ENCODE peak calls at places on chromosome 6, in four cellular contexts. P is upper lobe of right lung, C is lower lobe of right lung, H is vagina. Y is an unnamed sample.

GRCh38 chr6:140609956-140610355 is 1235.5 kb upstream of the CITED2 start:
- DNase-seq in P (no peak), H (no peak), C (no peak), Y (no peak)

GRCh38 chr6:81562169-81562568 is 190.3 kb downstream of the TENT5A start:
- DNase-seq in P (no peak), H (no peak), C (no peak), Y (no peak)

GRCh38 chr6:137973201-137973600 is 106.1 kb downstream of the TNFAIP3 start:
- DNase-seq in P (no peak), H (no peak), C (no peak), Y (no peak)

GRCh38 chr6:17389274-17389847 is 4.0 kb upstream of the CAP2 start:
- DNase-seq in P (no peak), H (no peak), C (no peak), Y (no peak)

GRCh38 chr6:139939189-139939979 is 564.9 kb upstream of the CITED2 start:
- DNase-seq in P (no peak), C (no peak), H (no peak), Y (no peak)

GRCh38 chr6:170440437-170440836 is 112.7 kb downstream of the PSMB1 start:
- DNase-seq in C (no peak), P (peak; percentile 47), H (no peak), Y (no peak)

GRCh38 chr6:158707120-158707519 is 57.3 kb downstream of the SYTL3 start:
- DNase-seq in P (peak; percentile 76), H (no peak), C (peak; percentile 70), Y (no peak)

GRCh38 chr6:48389146-48390043 is 278.4 kb upstream of the PTCHD4 start:
- DNase-seq in C (no peak), P (no peak), H (no peak), Y (no peak)

GRCh38 chr6:77638129-77638830 is 14.6 kb upstream of the MEI4 start:
- DNase-seq in C (no peak), H (no peak), P (no peak), Y (no peak)

GRCh38 chr6:133042550-133043120 is 198.5 kb upstream of the EYA4 start:
- DNase-seq in C (no peak), P (no peak), H (no peak), Y (no peak)

GRCh38 chr6:33313105-33313708 is 671 bp downstream of the TAPBP start:
- DNase-seq in P (peak; percentile 83), C (peak; percentile 83), H (peak; percentile 87), Y (no peak)

GRCh38 chr6:28553986-28554881 is 28.6 kb downstream of the GPX5 start:
- DNase-seq in C (no peak), P (no peak), H (no peak), Y (no peak)

GRCh38 chr6:100538086-100538485 is 73.4 kb upstream of the SIM1 start:
- DNase-seq in H (no peak), P (no peak), C (no peak), Y (no peak)

GRCh38 chr6:35552285-35552917 is 39.7 kb upstream of the TULP1 start:
- DNase-seq in P (peak; percentile 60), H (no peak), C (peak; percentile 51), Y (peak; percentile 63)

GRCh38 chr6:128763599-128764300 is 119.2 kb upstream of the LAMA2 start:
- DNase-seq in H (no peak), C (no peak), P (no peak), Y (no peak)

GRCh38 chr6:100999034-100999597 is 118.0 kb upstream of the ASCC3 start:
- DNase-seq in H (no peak), P (no peak), C (no peak), Y (peak; percentile 18)

GRCh38 chr6:147205690-147206600 is 1.7 kb downstream of the STXBP5 start:
- DNase-seq in C (no peak), P (no peak), H (no peak), Y (no peak)

GRCh38 chr6:158475344-158476302 is 84.3 kb upstream of the TMEM181 start:
- DNase-seq in P (no peak), C (no peak), H (no peak), Y (no peak)

GRCh38 chr6:10618409-10618808 is 76.0 kb downstream of the C6orf52 start:
- DNase-seq in P (no peak), C (no peak), H (no peak), Y (no peak)

GRCh38 chr6:102494808-102495207 is 1101.3 kb downstream of the GRIK2 start:
- DNase-seq in C (no peak), P (no peak), H (no peak), Y (no peak)

GRCh38 chr6:137157601-137158000 is 15.8 kb downstream of the IL22RA2 start:
- DNase-seq in H (no peak), P (no peak), C (no peak), Y (no peak)

GRCh38 chr6:143368426-143368825 is 82.1 kb downstream of the ADAT2 start:
- DNase-seq in H (no peak), P (no peak), C (no peak), Y (no peak)

GRCh38 chr6:124076336-124077048 is 272.8 kb downstream of the NKAIN2 start:
- DNase-seq in P (no peak), H (no peak), C (no peak), Y (no peak)

GRCh38 chr6:44634321-44634720 is 246.8 kb downstream of the CDC5L start:
- DNase-seq in C (no peak), P (no peak), H (no peak), Y (no peak)

GRCh38 chr6:24723270-24723669 is 4.3 kb upstream of the C6orf62 start:
- DNase-seq in H (no peak), C (no peak), P (no peak), Y (no peak)

GRCh38 chr6:89357390-89357789 is 4.9 kb upstream of the UBE2J1 start:
- DNase-seq in P (no peak), H (no peak), C (no peak), Y (no peak)

GRCh38 chr6:76684881-76685280 is 612.4 kb upstream of the IMPG1 start:
- DNase-seq in H (no peak), C (no peak), P (no peak), Y (peak; percentile 63)

GRCh38 chr6:106117579-106117978 is 31.4 kb downstream of the PRDM1 start:
- DNase-seq in P (no peak), C (no peak), H (no peak), Y (no peak)

GRCh38 chr6:44253307-44254101 is 3.8 kb downstream of the SLC35B2 start:
- DNase-seq in P (no peak), C (no peak), H (no peak), Y (no peak)

GRCh38 chr6:147201885-147202515 is 2.2 kb upstream of the STXBP5 start:
- DNase-seq in C (no peak), H (no peak), P (no peak), Y (no peak)

GRCh38 chr6:125867483-125867935 is 76.7 kb downstream of the NCOA7 start:
- DNase-seq in C (peak; percentile 69), H (no peak), P (peak; percentile 73), Y (no peak)

GRCh38 chr6:98764378-98764911 is 69.9 kb upstream of the POU3F2 start:
- DNase-seq in H (no peak), C (no peak), P (no peak), Y (no peak)

GRCh38 chr6:41780623-41781301 is at the start of gene PRICKLE4:
- DNase-seq in P (peak; percentile 82), C (peak; percentile 71), H (no peak), Y (no peak)

GRCh38 chr6:41777886-41778285 is 1.8 kb downstream of the FRS3 start:
- DNase-seq in C (no peak), H (no peak), P (no peak), Y (no peak)

GRCh38 chr6:41779793-41780622 is at the start of gene FRS3:
- DNase-seq in P (peak; percentile 99), C (peak; percentile 99), H (peak; percentile 96), Y (peak; percentile 92)

GRCh38 chr6:41778895-41779294 is 805 bp downstream of the FRS3 start:
- DNase-seq in C (no peak), P (no peak), H (no peak), Y (no peak)

GRCh38 chr6:41779336-41779735 is 364 bp downstream of the FRS3 start:
- DNase-seq in P (no peak), C (no peak), H (no peak), Y (no peak)
- H3K4me1 ChIP-seq in P (peaks cover 30% of the 10 kb centered on the region), C (peaks cover 48% of the 10 kb centered on the region), H (peaks cover 29% of the 10 kb centered on the region), Y (peaks cover 2% of the 10 kb centered on the region)

GRCh38 chr6:92008757-92009502 is 1410.4 kb downstream of the EPHA7 start:
- DNase-seq in C (no peak), P (no peak), H (no peak), Y (no peak)

GRCh38 chr6:92011681-92012245 is 1407.6 kb downstream of the EPHA7 start:
- DNase-seq in H (no peak), P (no peak), C (no peak), Y (no peak)
- H3K27me3 ChIP-seq in H (no peaks in the 10 kb centered on the region), P (no peaks in the 10 kb centered on the region), C (no peaks in the 10 kb centered on the region), Y (no peaks in the 10 kb centered on the region)

GRCh38 chr6:18405477-18406293 is 18.5 kb downstream of the RNF144B start:
- DNase-seq in C (no peak), H (no peak), P (no peak), Y (no peak)

GRCh38 chr6:18395177-18395850 is 8.2 kb downstream of the RNF144B start:
- DNase-seq in C (no peak), P (no peak), H (no peak), Y (peak; percentile 76)

GRCh38 chr6:18395851-18396187 is 8.7 kb downstream of the RNF144B start:
- DNase-seq in P (no peak), C (no peak), H (no peak), Y (no peak)

GRCh38 chr6:18397701-18398100 is 10.6 kb downstream of the RNF144B start:
- DNase-seq in H (no peak), P (no peak), C (no peak), Y (no peak)

GRCh38 chr6:18400831-18401446 is 13.8 kb downstream of the RNF144B start:
- DNase-seq in P (no peak), H (no peak), C (no peak), Y (no peak)
- H3K27ac ChIP-seq in P (peak overlapping the region; percentile 52), H (no peak overlapping the region), C (peak overlapping the region; percentile 59), Y (no peak overlapping the region)

GRCh38 chr6:127340171-127340570 is 3.2 kb downstream of the ECHDC1 start:
- DNase-seq in H (no peak), P (no peak), C (no peak), Y (no peak)
- H3K4me1 ChIP-seq in H (peaks cover 52% of the 10 kb centered on the region), P (peaks cover 23% of the 10 kb centered on the region), C (peaks cover 50% of the 10 kb centered on the region), Y (no peaks in the 10 kb centered on the region)

DNA sequence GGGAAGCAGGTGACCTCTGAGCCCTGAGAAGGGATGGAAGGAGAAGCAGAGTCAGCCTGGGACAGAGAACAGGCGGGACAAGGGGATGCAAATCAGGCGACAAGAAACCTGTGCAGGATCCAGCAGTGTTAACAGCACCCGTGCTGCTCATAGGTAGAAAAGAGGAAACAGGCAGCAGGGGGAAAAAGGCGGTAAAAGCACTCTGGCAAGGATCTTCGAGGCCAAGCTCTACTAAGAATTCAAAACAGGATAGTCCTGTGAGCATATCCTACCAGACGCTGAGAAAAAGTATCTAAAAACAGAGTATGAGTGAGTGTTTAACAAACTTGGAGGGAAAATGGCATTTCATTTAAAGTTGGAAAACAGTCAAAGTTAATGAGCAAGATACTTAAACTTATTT is 16.7 kb downstream of the C6orf118 start:
- DNase-seq in C (no peak), H (no peak), P (no peak), Y (no peak)
- H3K27me3 ChIP-seq in C (no peaks in the 10 kb centered on the region), H (no peaks in the 10 kb centered on the region), P (no peaks in the 10 kb centered on the region), Y (no peaks in the 10 kb centered on the region)

DNA sequence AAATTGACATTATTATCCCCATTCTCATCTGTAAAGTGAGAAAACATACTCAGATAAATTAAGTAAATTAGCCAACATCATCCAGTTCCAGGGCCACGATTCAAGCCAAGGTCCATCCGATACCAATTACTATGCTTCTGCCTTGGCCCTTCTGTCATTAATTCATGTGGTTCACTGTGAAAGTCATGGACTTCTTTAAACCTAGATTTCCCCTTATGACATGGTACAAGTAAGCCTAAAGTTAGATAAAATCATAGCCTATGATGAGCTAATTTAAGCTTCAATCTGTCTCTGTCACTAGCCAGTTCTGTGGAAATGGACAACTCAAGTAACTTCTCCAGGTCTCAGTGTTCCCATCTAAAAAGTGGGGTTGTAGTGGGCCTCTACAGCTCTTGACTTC is 225.5 kb upstream of the MARCKS start:
- DNase-seq in C (no peak), H (no peak), P (no peak), Y (no peak)
- H3K27ac ChIP-seq in C (peak overlapping the region; percentile 71), H (peak overlapping the region; percentile 53), P (peak overlapping the region; percentile 69), Y (no peak overlapping the region)

Y was measured in iPS DF 6.9.